ENCODE peak calls at places on chromosomes 16 and 17, in six cellular contexts. M is aorta; Q is stimulated activated CD8-positive, alpha-beta memory T cell treated with anti-CD3 and anti-CD28 coated beads, Interleukin-4, amount 100 ng/mL, for 4 hours; V is transverse colon; N is heart left ventricle; L is WTC11. X is an unnamed sample.

GRCh38 chr16:86748643-86749042 is 170.3 kb downstream of the FOXL1 start:
- DNase-seq in M (no peak), Q (no peak), N (no peak), V (no peak), L (no peak), X (no peak)

GRCh38 chr17:62703776-62704380 is 76.4 kb downstream of the MRC2 start:
- DNase-seq in L (peak), M (peak), V (peak), N (peak), Q (peak), X (peak)

GRCh38 chr16:87329436-87330256 is 12.5 kb upstream of the C16orf95 start:
- DNase-seq in M (no peak), Q (no peak), L (no peak), V (no peak), N (no peak), X (no peak)

GRCh38 chr17:45863857-45864654 is 19.4 kb downstream of the SPPL2C start:
- DNase-seq in L (no peak), Q (no peak), V (no peak), M (no peak), N (no peak), X (no peak)

GRCh38 chr16:11361751-11362742 is 16.8 kb downstream of the RMI2 start:
- DNase-seq in Q (no peak), M (no peak), N (no peak), L (no peak), V (no peak), X (no peak)

GRCh38 chr16:74726736-74727135 is 26.1 kb upstream of the MLKL start:
- DNase-seq in Q (no peak), N (no peak), M (no peak), L (peak), V (peak), X (no peak)

GRCh38 chr17:32523017-32523680 is 36.4 kb downstream of the CDK5R1 start:
- DNase-seq in N (no peak), L (no peak), Q (no peak), V (peak), M (no peak), X (no peak)

GRCh38 chr17:38868095-38868967 is 1.5 kb upstream of the LASP1 start:
- DNase-seq in L (no peak), Q (no peak), M (peak), V (peak), N (peak), X (peak)

GRCh38 chr16:3780570-3780969 is 63.2 kb upstream of the TRAP1 start:
- DNase-seq in M (no peak), N (no peak), V (no peak), L (no peak), Q (no peak), X (no peak)

GRCh38 chr17:66302761-66303626 is 581 bp downstream of the PRKCA start:
- DNase-seq in Q (no peak), L (peak), N (peak), M (peak), V (peak), X (peak)

GRCh38 chr17:67594115-67594878 is 123.4 kb upstream of the NOL11 start:
- DNase-seq in L (no peak), Q (no peak), V (no peak), M (no peak), N (no peak), X (no peak)

GRCh38 chr17:1002771-1003555 is 6.0 kb downstream of the TIMM22 start:
- DNase-seq in M (no peak), L (no peak), V (no peak), Q (no peak), N (peak), X (no peak)

GRCh38 chr17:57536289-57536688 is 208.8 kb downstream of the CCDC182 start:
- DNase-seq in M (no peak), V (no peak), Q (no peak), N (no peak), L (no peak), X (no peak)

GRCh38 chr17:41284546-41284945 is 9.0 kb downstream of the KRTAP9-7 start:
- DNase-seq in N (no peak), V (no peak), Q (no peak), L (no peak), M (no peak), X (no peak)

GRCh38 chr16:63655846-63656245 is 1466.0 kb downstream of the CDH11 start:
- DNase-seq in Q (no peak), L (no peak), N (no peak), M (no peak), V (no peak), X (no peak)

GRCh38 chr17:20008242-20009051 is 712 bp upstream of the SPECC1 start:
- DNase-seq in V (peak), M (peak), Q (no peak), N (peak), L (peak), X (no peak)

GRCh38 chr17:61157246-61157887 is 242.3 kb upstream of the TBX2 start:
- DNase-seq in V (no peak), Q (no peak), N (peak), L (no peak), M (no peak), X (no peak)

GRCh38 chr17:16013943-16014407 is 14.4 kb downstream of the TTC19 start:
- DNase-seq in M (no peak), N (no peak), Q (no peak), L (no peak), V (no peak), X (no peak)

GRCh38 chr16:82263456-82264159 is 93.6 kb upstream of the MPHOSPH6 start:
- DNase-seq in M (peak), L (peak), Q (peak), N (peak), V (peak), X (peak)

GRCh38 chr17:68641276-68642117 is 40.3 kb upstream of the FAM20A start:
- DNase-seq in L (no peak), N (no peak), Q (no peak), V (no peak), M (no peak), X (no peak)

GRCh38 chr16:88623858-88624257 is 14.5 kb upstream of the IL17C start:
- DNase-seq in Q (no peak), N (no peak), M (no peak), L (no peak), V (no peak), X (no peak)

GRCh38 chr17:1006054-1006453 is 9.1 kb downstream of the TIMM22 start:
- DNase-seq in N (no peak), L (no peak), V (peak), Q (no peak), M (peak), X (no peak)

GRCh38 chr16:3171181-3171854 is 16.7 kb upstream of the OR1F1 start:
- DNase-seq in M (no peak), L (peak), V (no peak), Q (no peak), N (no peak), X (no peak)

GRCh38 chr16:82845076-82845475 is 218.3 kb downstream of the CDH13 start:
- DNase-seq in M (no peak), L (no peak), V (no peak), N (no peak), Q (no peak), X (no peak)

GRCh38 chr17:8503368-8503767 is 67.7 kb downstream of the NDEL1 start:
- DNase-seq in V (no peak), L (no peak), M (peak), Q (no peak), N (peak), X (no peak)

GRCh38 chr17:27997522-27997921 is 45.0 kb upstream of the NLK start:
- DNase-seq in M (no peak), Q (no peak), V (no peak), L (no peak), N (no peak), X (no peak)